ENCODE peak calls at places on chromosome 14, in ten cellular contexts. E is retina; U is pons; S is activated naive CD4-positive, alpha-beta T cell; I is coronary artery; C is BE2C; N is stimulated activated CD4-positive, alpha-beta T cell treated with anti-CD3 and anti-CD28 coated beads, Interleukin-1b, Interleukin-23, amount 100 ng/mL, for 1 hour; Q is AG09319; J is fibroblast of lung; D is iris pigment epithelial cell. H is an unnamed sample.

GRCh38 chr14:70601162-70601561 is 707 bp upstream of the MED6 start:
- DNase-seq in I (no peak), C (no peak), J (peak), S (no peak), U (no peak), D (peak), N (no peak), E (no peak), Q (no peak), H (no peak)

GRCh38 chr14:102711207-102711606 is 66.0 kb upstream of the TRAF3 start:
- DNase-seq in S (no peak), C (peak), E (no peak), I (no peak), U (no peak), Q (no peak), N (no peak), D (no peak), J (no peak), H (no peak)

GRCh38 chr14:55697358-55697985 is 117.5 kb downstream of the KTN1 start:
- DNase-seq in S (no peak), D (no peak), Q (no peak), C (no peak), I (no peak), E (no peak), J (peak), N (no peak), U (no peak), H (no peak)

GRCh38 chr14:77008541-77008940 is 20.0 kb downstream of the IRF2BPL start:
- DNase-seq in S (no peak), D (no peak), E (no peak), J (no peak), U (no peak), C (no peak), N (no peak), Q (no peak), I (no peak), H (no peak)

GRCh38 chr14:40362856-40363255 is 930.6 kb upstream of the FBXO33 start:
- DNase-seq in E (no peak), Q (no peak), C (no peak), J (peak), U (no peak), N (no peak), I (no peak), D (no peak), S (no peak), H (no peak)

GRCh38 chr14:95163666-95164065 is 6.3 kb upstream of the DICER1 start:
- DNase-seq in U (no peak), N (no peak), J (no peak), S (no peak), E (no peak), D (no peak), C (no peak), Q (no peak), I (no peak), H (no peak)

GRCh38 chr14:39169541-39169900 is 612 bp downstream of the TRAPPC6B start:
- DNase-seq in C (no peak), S (no peak), D (no peak), J (peak), U (peak), N (no peak), I (no peak), E (no peak), Q (no peak), H (no peak)

GRCh38 chr14:72961579-72962335 is 35.5 kb downstream of the DCAF4 start:
- DNase-seq in U (no peak), E (no peak), N (no peak), J (peak), C (no peak), Q (no peak), D (peak), I (no peak), S (no peak), H (no peak)

GRCh38 chr14:62428429-62429203 is 616.6 kb downstream of the KCNH5 start:
- DNase-seq in N (no peak), I (no peak), J (peak), C (no peak), E (no peak), Q (no peak), U (no peak), D (peak), S (no peak), H (no peak)

GRCh38 chr14:95327558-95328374 is 8.1 kb upstream of the CLMN start:
- DNase-seq in N (no peak), J (no peak), S (no peak), C (no peak), D (no peak), I (no peak), E (no peak), Q (no peak), U (no peak), H (peak)

GRCh38 chr14:76929927-76930326 is 98.6 kb downstream of the IRF2BPL start:
- DNase-seq in S (no peak), U (peak), D (no peak), I (no peak), J (no peak), E (no peak), Q (no peak), C (no peak), N (no peak), H (no peak)

H was measured in esophagus squamous epithelium.